ENCODE peak calls at places on chromosome 7, in nine cellular contexts. One of them, this sample, is unnamed.

GRCh38 chr7:23473848-23474097 is 3.5 kb upstream of the IGF2BP3 start:
- DNase-seq in cardiac muscle cell: peak; percentile 63
- DNase-seq in endothelial cell of umbilical vein: no peak
- DNase-seq in upper lobe of right lung: no peak
- DNase-seq in A549: no peak
- DNase-seq in prostate gland: no peak
- DNase-seq in fibroblast of lung: no peak
- DNase-seq in right lobe of liver: no peak
- DNase-seq in psoas muscle: no peak
- DNase-seq in this sample: no peak

GRCh38 chr7:27165655-27166474 is 528 bp upstream of the HOXA9 start:
- DNase-seq in cardiac muscle cell: no peak
- DNase-seq in psoas muscle: peak; percentile 15
- DNase-seq in prostate gland: peak; percentile 81
- DNase-seq in endothelial cell of umbilical vein: no peak
- DNase-seq in right lobe of liver: no peak
- DNase-seq in upper lobe of right lung: peak; percentile 63
- DNase-seq in fibroblast of lung: no peak
- DNase-seq in A549: no peak
- DNase-seq in this sample: no peak

GRCh38 chr7:52917982-52918578 is 117.4 kb upstream of the POM121L12 start:
- DNase-seq in fibroblast of lung: no peak
- DNase-seq in psoas muscle: no peak
- DNase-seq in prostate gland: no peak
- DNase-seq in right lobe of liver: no peak
- DNase-seq in upper lobe of right lung: no peak
- DNase-seq in endothelial cell of umbilical vein: peak; percentile 10
- DNase-seq in A549: no peak
- DNase-seq in cardiac muscle cell: no peak
- DNase-seq in this sample: no peak

GRCh38 chr7:143380646-143381426 is at the start of gene ZYX:
- DNase-seq in fibroblast of lung: peak; percentile 96
- DNase-seq in psoas muscle: peak; percentile 96
- DNase-seq in prostate gland: peak; percentile 93
- DNase-seq in upper lobe of right lung: peak; percentile 98
- DNase-seq in A549: peak; percentile 92
- DNase-seq in endothelial cell of umbilical vein: peak; percentile 94
- DNase-seq in right lobe of liver: peak; percentile 98
- DNase-seq in cardiac muscle cell: peak; percentile 96
- DNase-seq in this sample: peak; percentile 90

GRCh38 chr7:20798694-20799121 is 12.0 kb upstream of the SP8 start:
- DNase-seq in psoas muscle: no peak
- DNase-seq in endothelial cell of umbilical vein: no peak
- DNase-seq in right lobe of liver: no peak
- DNase-seq in fibroblast of lung: no peak
- DNase-seq in prostate gland: no peak
- DNase-seq in upper lobe of right lung: no peak
- DNase-seq in cardiac muscle cell: peak; percentile 11
- DNase-seq in A549: no peak
- DNase-seq in this sample: no peak

GRCh38 chr7:23941551-23941950 is 231.5 kb downstream of the STK31 start:
- DNase-seq in psoas muscle: no peak
- DNase-seq in cardiac muscle cell: no peak
- DNase-seq in prostate gland: no peak
- DNase-seq in A549: no peak
- DNase-seq in endothelial cell of umbilical vein: no peak
- DNase-seq in fibroblast of lung: no peak
- DNase-seq in right lobe of liver: no peak
- DNase-seq in upper lobe of right lung: no peak
- DNase-seq in this sample: peak; percentile 32

GRCh38 chr7:150787321-150788281 is 12.6 kb downstream of the TMEM176B start:
- DNase-seq in fibroblast of lung: no peak
- DNase-seq in A549: no peak
- DNase-seq in right lobe of liver: no peak
- DNase-seq in upper lobe of right lung: no peak
- DNase-seq in prostate gland: no peak
- DNase-seq in endothelial cell of umbilical vein: no peak
- DNase-seq in psoas muscle: no peak
- DNase-seq in cardiac muscle cell: peak; percentile 48
- DNase-seq in this sample: no peak

GRCh38 chr7:26090927-26091519 is 61.0 kb upstream of the NFE2L3 start:
- DNase-seq in cardiac muscle cell: peak; percentile 69
- DNase-seq in endothelial cell of umbilical vein: peak; percentile 74
- DNase-seq in prostate gland: peak; percentile 18
- DNase-seq in psoas muscle: no peak
- DNase-seq in fibroblast of lung: peak; percentile 62
- DNase-seq in A549: peak; percentile 45
- DNase-seq in upper lobe of right lung: no peak
- DNase-seq in right lobe of liver: no peak
- DNase-seq in this sample: peak; percentile 44

GRCh38 chr7:103989200-103989784 is at the start of gene RELN:
- DNase-seq in fibroblast of lung: peak; percentile 49
- DNase-seq in endothelial cell of umbilical vein: peak; percentile 19
- DNase-seq in A549: no peak
- DNase-seq in cardiac muscle cell: peak; percentile 80
- DNase-seq in prostate gland: no peak
- DNase-seq in psoas muscle: no peak
- DNase-seq in upper lobe of right lung: no peak
- DNase-seq in right lobe of liver: peak; percentile 50
- DNase-seq in this sample: peak; percentile 28

GRCh38 chr7:71442492-71443196 is 310.7 kb downstream of the GALNT17 start:
- DNase-seq in prostate gland: no peak
- DNase-seq in endothelial cell of umbilical vein: no peak
- DNase-seq in cardiac muscle cell: no peak
- DNase-seq in psoas muscle: no peak
- DNase-seq in A549: no peak
- DNase-seq in right lobe of liver: no peak
- DNase-seq in fibroblast of lung: no peak
- DNase-seq in upper lobe of right lung: no peak
- DNase-seq in this sample: no peak

GRCh38 chr7:44463169-44463808 is 27.2 kb downstream of the NUDCD3 start:
- DNase-seq in cardiac muscle cell: no peak
- DNase-seq in fibroblast of lung: peak; percentile 13
- DNase-seq in psoas muscle: no peak
- DNase-seq in right lobe of liver: no peak
- DNase-seq in A549: peak; percentile 14
- DNase-seq in upper lobe of right lung: no peak
- DNase-seq in prostate gland: no peak
- DNase-seq in endothelial cell of umbilical vein: no peak
- DNase-seq in this sample: no peak

GRCh38 chr7:105060394-105060793 is 46.4 kb downstream of the KMT2E start:
- DNase-seq in prostate gland: no peak
- DNase-seq in psoas muscle: no peak
- DNase-seq in A549: no peak
- DNase-seq in cardiac muscle cell: no peak
- DNase-seq in fibroblast of lung: no peak
- DNase-seq in upper lobe of right lung: no peak
- DNase-seq in endothelial cell of umbilical vein: no peak
- DNase-seq in right lobe of liver: no peak
- DNase-seq in this sample: peak; percentile 47

GRCh38 chr7:4136501-4137110 is 545.5 kb upstream of the FOXK1 start:
- DNase-seq in psoas muscle: no peak
- DNase-seq in prostate gland: no peak
- DNase-seq in fibroblast of lung: no peak
- DNase-seq in right lobe of liver: no peak
- DNase-seq in upper lobe of right lung: peak; percentile 46
- DNase-seq in cardiac muscle cell: no peak
- DNase-seq in endothelial cell of umbilical vein: no peak
- DNase-seq in A549: no peak
- DNase-seq in this sample: no peak

GRCh38 chr7:148584154-148584827 is 6.3 kb upstream of the C7orf33 start:
- DNase-seq in cardiac muscle cell: no peak
- DNase-seq in prostate gland: no peak
- DNase-seq in psoas muscle: no peak
- DNase-seq in A549: no peak
- DNase-seq in right lobe of liver: no peak
- DNase-seq in upper lobe of right lung: no peak
- DNase-seq in fibroblast of lung: no peak
- DNase-seq in endothelial cell of umbilical vein: no peak
- DNase-seq in this sample: no peak

GRCh38 chr7:74092964-74093339 is 9.3 kb downstream of the LIMK1 start:
- DNase-seq in endothelial cell of umbilical vein: peak; percentile 40
- DNase-seq in prostate gland: no peak
- DNase-seq in fibroblast of lung: peak; percentile 59
- DNase-seq in upper lobe of right lung: peak; percentile 88
- DNase-seq in A549: no peak
- DNase-seq in psoas muscle: peak; percentile 70
- DNase-seq in right lobe of liver: no peak
- DNase-seq in cardiac muscle cell: no peak
- DNase-seq in this sample: peak; percentile 16

DNA sequence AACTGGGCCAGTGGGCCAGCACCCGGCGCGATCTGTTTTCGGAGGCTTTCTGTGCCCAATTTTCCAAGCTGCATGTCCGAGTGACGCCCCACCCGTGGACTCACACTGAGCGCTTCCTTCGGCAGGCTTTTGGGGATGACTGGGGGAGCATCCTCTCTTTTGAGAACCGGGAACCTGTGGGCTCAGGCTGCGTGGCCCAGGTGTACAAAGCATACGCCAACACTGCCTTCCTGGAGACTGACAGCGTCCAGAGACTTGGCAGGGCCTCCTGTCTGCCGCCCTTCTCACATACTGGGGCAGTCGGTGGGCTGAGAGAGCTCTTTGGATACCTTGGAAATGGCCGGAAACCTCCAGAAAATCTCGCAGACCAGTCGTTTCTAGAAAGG is 1.0 kb downstream of the ADCK2 start:
- DNase-seq in right lobe of liver: no peak
- DNase-seq in cardiac muscle cell: no peak
- DNase-seq in prostate gland: no peak
- DNase-seq in fibroblast of lung: no peak
- DNase-seq in psoas muscle: no peak
- DNase-seq in upper lobe of right lung: no peak
- DNase-seq in endothelial cell of umbilical vein: no peak
- DNase-seq in A549: no peak
- DNase-seq in this sample: no peak
- H3K27ac ChIP-seq in right lobe of liver: no peak overlapping the region
- H3K27ac ChIP-seq in cardiac muscle cell: no peak overlapping the region
- H3K27ac ChIP-seq in prostate gland: peak overlapping the region; percentile 86
- H3K27ac ChIP-seq in fibroblast of lung: no peak overlapping the region
- H3K27ac ChIP-seq in psoas muscle: peak overlapping the region; percentile 77
- H3K27ac ChIP-seq in upper lobe of right lung: no peak overlapping the region
- H3K27ac ChIP-seq in endothelial cell of umbilical vein: no peak overlapping the region
- H3K27ac ChIP-seq in A549: peak overlapping the region; percentile 89
- H3K27ac ChIP-seq in this sample: no peak overlapping the region

GRCh38 chr7:36188923-36189322 is 35.9 kb downstream of the EEPD1 start:
- DNase-seq in upper lobe of right lung: no peak
- DNase-seq in psoas muscle: no peak
- DNase-seq in right lobe of liver: no peak
- DNase-seq in endothelial cell of umbilical vein: no peak
- DNase-seq in A549: no peak
- DNase-seq in prostate gland: no peak
- DNase-seq in fibroblast of lung: no peak
- DNase-seq in cardiac muscle cell: no peak
- DNase-seq in this sample: no peak

GRCh38 chr7:36192050-36192824 is 39.2 kb downstream of the EEPD1 start:
- DNase-seq in right lobe of liver: no peak
- DNase-seq in prostate gland: no peak
- DNase-seq in psoas muscle: no peak
- DNase-seq in cardiac muscle cell: no peak
- DNase-seq in A549: no peak
- DNase-seq in fibroblast of lung: peak; percentile 84
- DNase-seq in upper lobe of right lung: no peak
- DNase-seq in endothelial cell of umbilical vein: no peak
- DNase-seq in this sample: no peak

GRCh38 chr7:36190447-36191291 is 37.6 kb downstream of the EEPD1 start:
- DNase-seq in psoas muscle: no peak
- DNase-seq in fibroblast of lung: no peak
- DNase-seq in A549: no peak
- DNase-seq in cardiac muscle cell: no peak
- DNase-seq in right lobe of liver: no peak
- DNase-seq in prostate gland: no peak
- DNase-seq in upper lobe of right lung: peak; percentile 70
- DNase-seq in endothelial cell of umbilical vein: no peak
- DNase-seq in this sample: no peak

GRCh38 chr7:36191292-36191920 is 38.4 kb downstream of the EEPD1 start:
- DNase-seq in fibroblast of lung: peak; percentile 28
- DNase-seq in psoas muscle: no peak
- DNase-seq in cardiac muscle cell: peak; percentile 55
- DNase-seq in right lobe of liver: no peak
- DNase-seq in upper lobe of right lung: no peak
- DNase-seq in prostate gland: no peak
- DNase-seq in endothelial cell of umbilical vein: no peak
- DNase-seq in A549: no peak
- DNase-seq in this sample: no peak

DNA sequence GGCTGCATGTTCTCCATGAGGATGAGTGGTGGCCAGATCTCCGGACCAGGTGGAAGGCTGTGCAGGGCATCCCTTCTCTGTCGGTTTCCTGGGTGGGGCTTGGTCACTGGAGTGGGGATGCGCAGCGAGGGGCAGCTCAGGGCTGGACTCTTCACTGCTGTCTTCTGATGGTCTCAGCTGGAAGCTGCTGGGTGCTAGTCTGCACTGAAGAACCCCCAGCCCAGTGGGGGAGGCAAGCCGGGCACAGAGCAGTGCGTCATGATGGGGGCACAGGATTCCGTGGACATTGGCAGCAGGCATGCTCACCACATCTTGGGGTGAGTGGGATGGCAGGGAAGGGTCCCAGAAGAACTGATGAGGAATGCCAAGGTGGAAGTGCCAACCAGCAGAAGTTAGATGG is 39.8 kb downstream of the EEPD1 start:
- DNase-seq in endothelial cell of umbilical vein: no peak
- DNase-seq in cardiac muscle cell: no peak
- DNase-seq in psoas muscle: no peak
- DNase-seq in prostate gland: no peak
- DNase-seq in A549: no peak
- DNase-seq in fibroblast of lung: no peak
- DNase-seq in upper lobe of right lung: no peak
- DNase-seq in right lobe of liver: no peak
- DNase-seq in this sample: no peak
- H3K4me1 ChIP-seq in endothelial cell of umbilical vein: no peaks in the 10 kb centered on the region
- H3K4me1 ChIP-seq in cardiac muscle cell: peaks cover 25% of the 10 kb centered on the region
- H3K4me1 ChIP-seq in psoas muscle: peaks cover 60% of the 10 kb centered on the region
- H3K4me1 ChIP-seq in prostate gland: no peaks in the 10 kb centered on the region
- H3K4me1 ChIP-seq in A549: peaks cover 29% of the 10 kb centered on the region
- H3K4me1 ChIP-seq in fibroblast of lung: no peaks in the 10 kb centered on the region
- H3K4me1 ChIP-seq in upper lobe of right lung: peaks cover 13% of the 10 kb centered on the region
- H3K4me1 ChIP-seq in right lobe of liver: peaks cover 22% of the 10 kb centered on the region
- H3K4me1 ChIP-seq in this sample: no peaks in the 10 kb centered on the region

GRCh38 chr7:106114735-106115383 is 2.7 kb upstream of the SYPL1 start:
- DNase-seq in cardiac muscle cell: no peak
- DNase-seq in upper lobe of right lung: no peak
- DNase-seq in psoas muscle: no peak
- DNase-seq in A549: no peak
- DNase-seq in prostate gland: no peak
- DNase-seq in right lobe of liver: no peak
- DNase-seq in fibroblast of lung: no peak
- DNase-seq in endothelial cell of umbilical vein: no peak
- DNase-seq in this sample: no peak
- H3K27ac ChIP-seq in cardiac muscle cell: no peak overlapping the region
- H3K27ac ChIP-seq in upper lobe of right lung: no peak overlapping the region
- H3K27ac ChIP-seq in psoas muscle: peak overlapping the region; percentile 76
- H3K27ac ChIP-seq in A549: no peak overlapping the region
- H3K27ac ChIP-seq in prostate gland: no peak overlapping the region
- H3K27ac ChIP-seq in right lobe of liver: no peak overlapping the region
- H3K27ac ChIP-seq in fibroblast of lung: no peak overlapping the region
- H3K27ac ChIP-seq in endothelial cell of umbilical vein: no peak overlapping the region
- H3K27ac ChIP-seq in this sample: no peak overlapping the region

GRCh38 chr7:131075406-131075805 is 252.3 kb upstream of the MKLN1 start:
- DNase-seq in prostate gland: no peak
- DNase-seq in A549: no peak
- DNase-seq in fibroblast of lung: no peak
- DNase-seq in endothelial cell of umbilical vein: no peak
- DNase-seq in upper lobe of right lung: no peak
- DNase-seq in psoas muscle: no peak
- DNase-seq in cardiac muscle cell: no peak
- DNase-seq in right lobe of liver: no peak
- DNase-seq in this sample: no peak
- H3K4me1 ChIP-seq in prostate gland: no peaks in the 10 kb centered on the region
- H3K4me1 ChIP-seq in A549: peaks cover 28% of the 10 kb centered on the region
- H3K4me1 ChIP-seq in fibroblast of lung: peaks cover 12% of the 10 kb centered on the region
- H3K4me1 ChIP-seq in endothelial cell of umbilical vein: peaks cover 12% of the 10 kb centered on the region
- H3K4me1 ChIP-seq in upper lobe of right lung: peaks cover 54% of the 10 kb centered on the region
- H3K4me1 ChIP-seq in psoas muscle: peaks cover 61% of the 10 kb centered on the region
- H3K4me1 ChIP-seq in cardiac muscle cell: peaks cover 6% of the 10 kb centered on the region
- H3K4me1 ChIP-seq in right lobe of liver: peaks cover 57% of the 10 kb centered on the region
- H3K4me1 ChIP-seq in this sample: peaks cover 29% of the 10 kb centered on the region

This sample was measured in mammary epithelial cell.